ENCODE peak calls at places on chromosomes 12 and 14, in ten cellular contexts. U, E, P, L, F, R, X, I, A and M are unnamed samples.

GRCh38 chr12:92465786-92466185 is 237.0 kb upstream of the PLEKHG7 start:
- DNase-seq in U (no peak), E (no peak), P (no peak), L (no peak), F (no peak), R (no peak), X (no peak), I (no peak), A (no peak), M (no peak)

GRCh38 chr12:40552868-40553267 is 139.4 kb upstream of the CNTN1 start:
- DNase-seq in U (no peak), E (no peak), P (no peak), L (no peak), F (peak), R (no peak), X (no peak), I (no peak), A (no peak), M (no peak)

GRCh38 chr14:92352158-92352985 is 29.4 kb downstream of the SLC24A4 start:
- DNase-seq in U (no peak), E (peak), P (peak), L (no peak), F (peak), R (no peak), X (peak), I (no peak), A (peak), M (peak)

GRCh38 chr12:119229205-119229604 is 50.5 kb downstream of the HSPB8 start:
- DNase-seq in U (no peak), E (no peak), P (no peak), L (no peak), F (no peak), R (no peak), X (peak), I (no peak), A (no peak), M (no peak)

GRCh38 chr14:74572829-74573360 is 39.1 kb downstream of the LTBP2 start:
- DNase-seq in U (peak), E (no peak), P (no peak), L (no peak), F (no peak), R (no peak), X (no peak), I (no peak), A (peak), M (no peak)

GRCh38 chr12:66636771-66637170 is 42.1 kb downstream of the GRIP1 start:
- DNase-seq in U (no peak), E (no peak), P (no peak), L (peak), F (no peak), R (no peak), X (no peak), I (no peak), A (no peak), M (no peak)

GRCh38 chr12:31849090-31849687 is 110.0 kb upstream of the RESF1 start:
- DNase-seq in U (peak), E (peak), P (peak), L (no peak), F (peak), R (no peak), X (no peak), I (no peak), A (peak), M (no peak)

GRCh38 chr12:118780939-118781338 is 200.4 kb upstream of the SRRM4 start:
- DNase-seq in U (no peak), E (no peak), P (no peak), L (no peak), F (no peak), R (no peak), X (no peak), I (no peak), A (no peak), M (no peak)

GRCh38 chr14:75427126-75427481 is 718 bp upstream of the JDP2 start:
- DNase-seq in U (no peak), E (no peak), P (no peak), L (peak), F (no peak), R (no peak), X (peak), I (peak), A (no peak), M (no peak)

GRCh38 chr12:97555547-97556200 is 93.1 kb downstream of the RMST start:
- DNase-seq in U (no peak), E (no peak), P (no peak), L (no peak), F (no peak), R (no peak), X (no peak), I (no peak), A (no peak), M (no peak)

GRCh38 chr12:116133149-116133548 is 144.3 kb downstream of the MED13L start:
- DNase-seq in U (no peak), E (no peak), P (no peak), L (no peak), F (peak), R (no peak), X (no peak), I (no peak), A (no peak), M (no peak)

GRCh38 chr12:30694412-30694955 is 1.2 kb downstream of the IPO8 start:
- DNase-seq in U (no peak), E (no peak), P (peak), L (no peak), F (peak), R (no peak), X (peak), I (no peak), A (no peak), M (no peak)

GRCh38 chr12:66035289-66035961 is 95.1 kb downstream of the LLPH start:
- DNase-seq in U (peak), E (peak), P (peak), L (no peak), F (peak), R (no peak), X (no peak), I (no peak), A (peak), M (no peak)

GRCh38 chr12:269216-269615 is 6.6 kb upstream of the SLC6A13 start:
- DNase-seq in U (no peak), E (peak), P (no peak), L (no peak), F (no peak), R (no peak), X (no peak), I (no peak), A (peak), M (no peak)

GRCh38 chr12:56671608-56672007 is 16.5 kb downstream of the PTGES3 start:
- DNase-seq in U (no peak), E (no peak), P (no peak), L (no peak), F (no peak), R (no peak), X (no peak), I (no peak), A (no peak), M (no peak)

GRCh38 chr14:54177861-54178591 is 218.8 kb upstream of the CDKN3 start:
- DNase-seq in U (peak), E (no peak), P (no peak), L (no peak), F (peak), R (no peak), X (no peak), I (no peak), A (peak), M (no peak)

GRCh38 chr12:31007636-31008175 is 66.0 kb upstream of the DDX11 start:
- DNase-seq in U (no peak), E (no peak), P (no peak), L (no peak), F (no peak), R (no peak), X (no peak), I (peak), A (no peak), M (no peak)

GRCh38 chr14:61065671-61066070 is 84.6 kb downstream of the SLC38A6 start:
- DNase-seq in U (no peak), E (no peak), P (no peak), L (no peak), F (no peak), R (no peak), X (no peak), I (no peak), A (no peak), M (no peak)

DNA sequence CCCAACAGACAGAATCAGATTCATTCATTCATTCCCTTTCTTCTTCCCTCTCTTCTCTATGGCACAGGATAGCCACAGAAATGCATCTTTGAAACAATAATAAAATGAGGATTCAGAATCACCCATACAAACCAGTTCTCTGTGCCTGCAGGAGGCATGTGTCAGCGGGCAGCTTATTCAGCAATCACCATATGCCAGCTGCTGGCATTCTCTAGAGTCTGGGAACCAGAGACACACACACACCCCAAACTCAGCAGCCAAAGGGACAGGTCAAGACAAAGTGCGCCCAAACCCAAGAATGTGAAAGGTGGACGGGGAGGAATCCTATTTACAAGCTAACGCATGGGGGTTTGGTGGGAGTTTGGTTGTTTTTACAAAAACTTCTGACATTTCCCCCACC is 14.1 kb downstream of the ARF3 start:
- DNase-seq in U (no peak), E (no peak), P (no peak), L (no peak), F (no peak), R (no peak), X (no peak), I (no peak), A (no peak), M (no peak)
- H3K4me3 ChIP-seq in U (no peak), E (no peak), P (no peak), L (no peak), F (no peak), R (no peak), X (no peak), I (no peak), A (no peak), M (no peak)

DNA sequence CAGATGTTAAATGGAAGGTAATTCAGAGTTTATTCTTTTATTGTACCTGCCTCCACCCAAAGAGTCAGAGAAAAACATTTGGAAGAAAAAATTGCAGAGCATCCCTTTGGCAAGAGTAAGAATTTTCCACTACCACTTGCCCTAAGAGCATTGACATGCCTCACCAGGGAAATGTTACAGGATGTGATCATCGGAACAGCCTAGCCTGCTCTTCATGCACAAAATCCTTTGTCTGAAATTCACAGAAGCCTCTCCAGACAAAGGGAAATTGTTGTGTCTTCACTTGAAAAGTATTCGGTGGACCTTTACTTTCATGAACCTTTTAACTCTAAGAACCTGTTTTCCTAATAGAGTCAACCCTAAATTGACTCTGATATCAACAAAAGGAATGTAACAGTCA is 36.9 kb downstream of the ATP2A2 start:
- DNase-seq in U (peak), E (no peak), P (no peak), L (no peak), F (no peak), R (no peak), X (no peak), I (no peak), A (peak), M (no peak)
- H3K27ac ChIP-seq in U (peak), E (peak), P (peak), L (no peak), F (no peak), R (no peak), X (no peak), I (no peak), A (peak), M (no peak)

GRCh38 chr14:88748288-88748687 is 44.5 kb downstream of the EML5 start:
- DNase-seq in U (no peak), E (no peak), P (no peak), L (no peak), F (peak), R (no peak), X (no peak), I (no peak), A (no peak), M (no peak)
- H3K4me3 ChIP-seq in U (no peak), E (no peak), P (no peak), L (no peak), F (no peak), R (no peak), X (no peak), I (no peak), A (no peak), M (no peak)

GRCh38 chr14:100684961-100685360 is 41.7 kb upstream of the DLK1 start:
- DNase-seq in U (no peak), E (no peak), P (no peak), L (no peak), F (no peak), R (no peak), X (no peak), I (no peak), A (no peak), M (no peak)
- H3K27ac ChIP-seq in U (no peak), E (no peak), P (no peak), L (no peak), F (no peak), R (no peak), X (no peak), I (no peak), A (no peak), M (no peak)

DNA sequence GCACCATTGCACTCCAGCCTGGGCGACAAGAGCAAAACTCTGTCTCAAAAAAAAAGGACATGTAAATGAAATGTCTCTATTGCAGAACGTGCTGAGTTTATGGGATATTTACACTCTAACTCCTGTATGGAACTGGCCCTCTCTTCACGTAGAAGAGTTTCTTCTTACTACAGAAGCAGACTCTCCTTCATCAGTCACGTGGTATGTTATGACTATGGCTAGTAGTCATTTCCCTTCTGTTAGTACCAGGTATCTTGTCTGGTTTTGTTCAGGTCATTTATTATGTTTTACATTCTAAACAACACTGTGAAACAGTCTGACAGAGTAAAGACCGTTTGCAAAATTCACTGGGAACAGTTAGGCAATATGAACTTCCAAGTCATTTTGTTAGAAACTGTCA is 20.3 kb downstream of the KNTC1 start:
- DNase-seq in U (no peak), E (no peak), P (no peak), L (no peak), F (no peak), R (no peak), X (peak), I (no peak), A (no peak), M (no peak)
- H3K4me3 ChIP-seq in U (no peak), E (no peak), P (no peak), L (no peak), F (no peak), R (no peak), X (no peak), I (no peak), A (no peak), M (no peak)

GRCh38 chr12:124699878-124700277 is 132.5 kb upstream of the NCOR2 start:
- DNase-seq in U (no peak), E (no peak), P (no peak), L (no peak), F (no peak), R (no peak), X (peak), I (peak), A (no peak), M (no peak)
- H3K27ac ChIP-seq in U (no peak), E (no peak), P (no peak), L (no peak), F (no peak), R (no peak), X (no peak), I (peak), A (no peak), M (no peak)

GRCh38 chr12:54052745-54053624 is 650 bp upstream of the HOXC4 start:
- DNase-seq in U (no peak), E (no peak), P (no peak), L (no peak), F (no peak), R (no peak), X (peak), I (no peak), A (no peak), M (no peak)

GRCh38 chr12:54055522-54055921 is 1.9 kb downstream of the HOXC4 start:
- DNase-seq in U (no peak), E (no peak), P (no peak), L (no peak), F (no peak), R (no peak), X (no peak), I (no peak), A (no peak), M (no peak)

GRCh38 chr12:54053625-54054441 is at the start of gene HOXC4:
- DNase-seq in U (peak), E (no peak), P (peak), L (peak), F (no peak), R (no peak), X (peak), I (no peak), A (no peak), M (no peak)

GRCh38 chr12:54056110-54056509 is 2.5 kb downstream of the HOXC4 start:
- DNase-seq in U (no peak), E (no peak), P (no peak), L (no peak), F (no peak), R (no peak), X (no peak), I (no peak), A (no peak), M (no peak)

GRCh38 chr12:54054442-54055332 is 1.1 kb downstream of the HOXC4 start:
- DNase-seq in U (no peak), E (no peak), P (no peak), L (no peak), F (no peak), R (no peak), X (no peak), I (no peak), A (no peak), M (no peak)
- H3K4me3 ChIP-seq in U (peak), E (no peak), P (peak), L (no peak), F (no peak), R (no peak), X (no peak), I (peak), A (peak), M (no peak)